ENCODE peak calls at places on chromosomes 4 and X, in five cellular contexts. L is HCT116, U is thyroid gland, I is transverse colon, Q is A549. V is an unnamed sample.

GRCh38 chr4:117085185-117085701 is at the start of gene TRAM1L1:
- DNase-seq in I (peak), U (peak), Q (peak), L (no peak), V (peak)

GRCh38 chrX:77505227-77505626 is 58.0 kb downstream of the FGF16 start:
- DNase-seq in L (no peak), I (no peak), U (no peak), Q (no peak), V (no peak)

GRCh38 chr4:133147365-133147821 is 1.7 kb upstream of the PCDH10 start:
- DNase-seq in L (no peak), Q (no peak), U (no peak), I (no peak), V (no peak)

GRCh38 chr4:120070191-120070590 is 3.5 kb upstream of the MAD2L1 start:
- DNase-seq in L (no peak), U (no peak), I (no peak), Q (no peak), V (no peak)

GRCh38 chr4:178881937-178882336 is 1439.7 kb upstream of the AGA start:
- DNase-seq in L (no peak), I (no peak), U (no peak), Q (no peak), V (no peak)

GRCh38 chr4:25489221-25489797 is 112.2 kb downstream of the ANAPC4 start:
- DNase-seq in U (no peak), Q (no peak), I (no peak), L (no peak), V (no peak)

GRCh38 chr4:170109586-170110289 is 20.0 kb upstream of the AADAT start:
- DNase-seq in U (no peak), Q (no peak), L (no peak), I (no peak), V (no peak)

GRCh38 chrX:1164322-1165288 is 47.8 kb downstream of the CRLF2 start:
- DNase-seq in L (no peak), Q (peak), U (peak), I (no peak), V (no peak)

GRCh38 chr4:113141901-113142346 is 92.5 kb downstream of the ANK2 start:
- DNase-seq in L (peak), U (no peak), Q (no peak), I (no peak), V (no peak)

GRCh38 chr4:8353912-8354453 is 84.4 kb downstream of the HTRA3 start:
- DNase-seq in L (no peak), U (peak), I (peak), Q (no peak), V (no peak)

GRCh38 chr4:23084559-23085248 is 392.0 kb downstream of the GBA3 start:
- DNase-seq in I (no peak), Q (no peak), U (no peak), L (no peak), V (no peak)

GRCh38 chr4:24537025-24537424 is 47.3 kb downstream of the DHX15 start:
- DNase-seq in U (no peak), Q (no peak), I (no peak), L (no peak), V (peak)

GRCh38 chrX:82626978-82627377 is 881.1 kb upstream of the POU3F4 start:
- DNase-seq in Q (no peak), L (no peak), I (no peak), U (no peak), V (no peak)

GRCh38 chr4:15575951-15576350 is 79.2 kb downstream of the FBXL5 start:
- DNase-seq in Q (no peak), L (no peak), U (no peak), I (no peak), V (no peak)

GRCh38 chr4:38160487-38161207 is 200.4 kb downstream of the PTTG2 start:
- DNase-seq in I (peak), L (peak), U (no peak), Q (peak), V (peak)

GRCh38 chrX:21683910-21684309 is 25.8 kb upstream of the KLHL34 start:
- DNase-seq in L (no peak), Q (no peak), I (no peak), U (no peak), V (no peak)

GRCh38 chr4:40515037-40515397 is 114.6 kb downstream of the RBM47 start:
- DNase-seq in I (no peak), Q (no peak), L (no peak), U (no peak), V (no peak)

GRCh38 chr4:830776-831482 is 5.0 kb upstream of the CPLX1 start:
- DNase-seq in U (no peak), L (no peak), I (no peak), Q (no peak), V (no peak)

GRCh38 chr4:80179637-80180161 is 17.6 kb upstream of the PRDM8 start:
- DNase-seq in L (no peak), U (no peak), I (no peak), Q (no peak), V (peak)

GRCh38 chr4:121951570-121952110 is at the start of gene TRPC3:
- DNase-seq in U (peak), Q (no peak), I (peak), L (no peak), V (peak)

GRCh38 chr4:55512922-55513571 is 33.7 kb downstream of the CLOCK start:
- DNase-seq in Q (no peak), I (no peak), L (no peak), U (no peak), V (no peak)

GRCh38 chr4:13918110-13918509 is 290.6 kb upstream of the BOD1L1 start:
- DNase-seq in I (peak), U (no peak), L (no peak), Q (peak), V (no peak)

GRCh38 chr4:4391866-4392265 is 5.0 kb downstream of the NSG1 start:
- DNase-seq in Q (no peak), L (no peak), I (no peak), U (no peak), V (no peak)

GRCh38 chr4:110197421-110198398 is 705 bp downstream of the ELOVL6 start:
- DNase-seq in Q (peak), U (peak), L (no peak), I (peak), V (peak)

GRCh38 chr4:131091896-131092295 is 1995.9 kb downstream of the C4orf33 start:
- DNase-seq in U (no peak), L (peak), Q (no peak), I (no peak), V (peak)

GRCh38 chr4:137474711-137475301 is 57.5 kb downstream of the PCDH18 start:
- DNase-seq in Q (no peak), L (no peak), U (no peak), I (no peak), V (no peak)

GRCh38 chrX:153926863-153927685 is 1.0 kb upstream of the ARHGAP4 start:
- DNase-seq in Q (no peak), I (peak), L (no peak), U (no peak), V (peak)

GRCh38 chr4:47827339-47828047 is 10.4 kb downstream of the CORIN start:
- DNase-seq in L (no peak), Q (no peak), U (no peak), I (no peak), V (no peak)

GRCh38 chr4:123349401-123350190 is 47.0 kb upstream of the SPRY1 start:
- DNase-seq in I (no peak), Q (no peak), U (no peak), L (no peak), V (peak)

GRCh38 chr4:102759835-102760644 is 728 bp downstream of the MANBA start:
- DNase-seq in I (peak), L (no peak), U (peak), Q (peak), V (peak)

GRCh38 chrX:153651540-153652079 is 4.6 kb downstream of the DUSP9 start:
- DNase-seq in I (no peak), L (no peak), U (no peak), Q (peak), V (no peak)

GRCh38 chr4:3295837-3296624 is 3.2 kb downstream of the RGS12 start:
- DNase-seq in L (no peak), U (no peak), Q (no peak), I (no peak), V (no peak)

GRCh38 chrX:132292753-132293152 is 73.5 kb upstream of the RAP2C start:
- DNase-seq in Q (peak), I (peak), U (peak), L (peak), V (no peak)

GRCh38 chr4:8836664-8837171 is 34.9 kb downstream of the HMX1 start:
- DNase-seq in L (no peak), U (no peak), Q (no peak), I (peak), V (no peak)

GRCh38 chr4:9904976-9905587 is 116.2 kb downstream of the SLC2A9 start:
- DNase-seq in I (no peak), U (peak), Q (no peak), L (no peak), V (no peak)

GRCh38 chrX:11953615-11954014 is 184.7 kb upstream of the FRMPD4 start:
- DNase-seq in L (no peak), Q (peak), I (no peak), U (no peak), V (no peak)

GRCh38 chr4:189187531-189188052 is 753.1 kb upstream of the FRG1 start:
- DNase-seq in Q (no peak), U (no peak), L (no peak), I (no peak), V (no peak)

GRCh38 chr4:15162465-15163283 is 160.4 kb downstream of the CPEB2 start:
- DNase-seq in U (no peak), Q (no peak), I (no peak), L (no peak), V (peak)

GRCh38 chr4:69748176-69748575 is 12.2 kb downstream of the SULT1B1 start:
- DNase-seq in I (no peak), U (no peak), Q (no peak), L (no peak), V (no peak)

GRCh38 chr4:71882113-71882512 is 98.2 kb upstream of the GC start:
- DNase-seq in U (peak), L (no peak), I (no peak), Q (no peak), V (no peak)

GRCh38 chr4:71872767-71873422 is 89.0 kb upstream of the GC start:
- DNase-seq in L (no peak), I (no peak), Q (no peak), U (no peak), V (no peak)

DNA sequence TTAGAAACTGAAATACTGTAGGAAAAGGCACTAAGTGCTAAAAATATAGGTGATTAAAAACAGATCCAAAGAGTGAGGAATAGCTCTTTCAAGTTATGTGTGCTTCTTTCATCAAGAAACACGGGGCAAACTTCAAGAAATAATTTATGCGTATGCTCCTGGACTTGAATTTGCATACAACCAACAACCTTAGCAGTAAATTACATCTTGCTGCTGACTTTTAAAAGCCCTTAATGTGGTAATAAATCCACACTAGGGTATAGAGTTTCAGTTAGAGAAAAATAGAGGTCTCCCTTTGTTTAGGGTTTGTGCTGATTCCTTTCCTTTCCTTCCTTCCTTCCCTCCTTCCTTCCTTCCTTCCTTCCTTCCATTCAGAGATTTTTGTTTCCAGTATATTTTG is 94.5 kb upstream of the GC start:
- DNase-seq in Q (no peak), U (no peak), I (no peak), L (no peak), V (no peak)
- TF ChIP-seq POLR2A in Q (no peak), U (no peak), I (no peak), L (no peak), V (no peak)

DNA sequence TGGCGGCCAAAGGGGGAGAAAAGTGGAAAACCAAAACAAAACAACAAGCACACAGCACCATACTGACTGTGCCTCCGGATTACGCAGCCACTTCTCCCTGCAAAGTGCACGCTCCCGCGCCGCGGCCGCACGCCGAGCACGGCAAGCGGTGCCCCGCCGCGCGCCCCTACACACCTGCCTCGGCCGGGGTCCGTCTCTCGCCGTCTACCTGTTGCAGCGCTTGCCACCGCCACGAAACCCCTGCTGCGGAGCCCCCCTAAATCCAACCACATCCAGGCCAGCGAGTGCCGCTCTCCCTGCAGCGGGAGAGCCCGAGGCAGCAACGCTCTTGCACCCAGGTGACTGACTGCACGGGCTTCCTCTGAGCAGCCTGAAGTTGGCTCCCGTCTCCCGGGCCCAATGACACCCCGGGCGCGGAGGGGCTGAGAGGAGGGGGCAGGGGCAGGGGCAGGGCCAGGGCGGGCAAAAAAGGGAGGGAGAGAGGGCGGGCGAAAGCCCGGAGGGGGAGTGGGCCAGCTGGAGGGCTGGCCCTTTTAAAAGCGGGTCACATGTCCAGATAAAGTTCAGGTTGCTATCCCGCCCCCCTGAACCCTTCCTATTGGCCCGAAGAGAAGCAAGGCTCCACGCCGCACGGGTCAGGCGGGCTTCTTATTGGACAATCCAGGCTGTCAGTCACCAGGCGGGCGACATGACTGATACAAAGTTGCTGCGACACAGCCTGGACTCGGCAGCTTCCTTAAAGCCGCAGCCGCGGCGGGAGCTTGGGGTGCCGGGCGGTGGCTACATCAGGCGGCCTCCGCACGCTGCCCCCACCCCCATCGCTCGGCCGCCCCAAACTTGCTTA is at the start of gene NR3C2:
- DNase-seq in I (peak), L (peak), U (peak), Q (peak), V (peak)
- TF ChIP-seq POLR2A in I (peak), L (peak), U (peak), Q (peak), V (peak)

DNA sequence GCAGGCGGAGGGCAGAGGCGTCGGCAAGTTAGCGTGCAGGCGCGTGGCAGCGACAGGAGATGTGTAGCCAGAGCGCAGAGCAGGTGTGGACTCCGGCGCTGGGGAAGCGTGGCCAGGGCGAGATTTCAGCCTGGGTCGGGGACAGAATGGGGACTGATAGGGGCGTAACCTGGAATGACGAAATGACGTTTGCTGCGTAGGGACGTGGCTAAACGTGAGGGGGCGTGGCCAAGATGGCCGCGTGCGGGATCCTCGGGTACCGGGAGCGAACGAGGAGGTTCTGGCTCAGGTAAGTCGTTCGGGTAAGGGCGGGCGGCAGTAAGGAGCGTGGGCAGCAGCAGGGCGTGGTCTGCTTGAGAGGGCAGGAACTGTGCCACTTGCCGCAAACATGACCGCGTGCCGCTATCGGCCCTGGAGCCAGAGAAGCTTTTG is 10.9 kb upstream of the CLTRN start:
- DNase-seq in Q (peak), I (peak), U (peak), L (peak), V (peak)
- TF ChIP-seq POLR2A in Q (peak), I (no peak), U (no peak), L (no peak), V (peak)

DNA sequence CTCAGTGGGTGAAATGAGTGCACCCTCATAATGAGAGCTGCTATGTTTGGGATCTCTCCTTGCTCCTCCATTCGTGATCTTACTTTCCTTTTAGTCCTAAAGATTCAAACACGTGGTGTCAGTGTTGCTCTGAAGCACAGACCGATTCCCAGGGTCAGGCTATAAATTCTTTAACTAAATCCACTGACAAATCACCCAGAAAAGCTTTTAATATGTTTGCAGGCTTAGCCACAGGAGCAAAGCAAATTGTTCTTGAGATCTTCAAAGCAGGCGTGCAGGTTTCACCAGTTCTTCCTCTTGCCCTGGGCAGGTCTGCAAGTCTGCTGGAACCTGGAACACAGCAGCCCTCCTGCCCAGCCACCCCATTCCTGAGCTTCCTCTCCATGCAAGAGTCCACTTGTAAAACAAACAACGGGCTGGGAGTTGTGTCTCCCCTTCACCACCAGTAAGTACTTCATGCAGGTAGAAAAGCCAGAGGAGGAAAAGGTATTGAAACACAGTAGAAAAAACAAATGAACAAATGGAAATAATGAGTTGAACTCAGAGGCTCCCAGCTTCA is 70.1 kb upstream of the ENPP6 start:
- DNase-seq in I (peak), L (no peak), U (peak), Q (no peak), V (peak)
- TF ChIP-seq POLR2A in I (no peak), L (no peak), U (no peak), Q (no peak), V (no peak)

V was measured in erythroblast.